ENCODE peak calls at places on chromosome 17, in nine cellular contexts. Z is tibial nerve; L is substantia nigra; K is colonic mucosa; M is CD8-positive, alpha-beta T cell; B is foreskin keratinocyte; E is H1; T is suprapubic skin; D is neural progenitor cell. C is an unnamed sample.
A peak's percentile ranks its signal among the peaks of the same experiment; 100 is the strongest.

GRCh38 chr17:66786101-66786500 is 48.8 kb upstream of the CACNG5 start:
- DNase-seq in Z (no peak), L (no peak), K (no peak), M (no peak), B (no peak), E (no peak), T (no peak), D (no peak), C (no peak)

GRCh38 chr17:8155341-8156173 is 3.4 kb upstream of the PER1 start:
- DNase-seq in Z (no peak), L (no peak), K (no peak), M (no peak), B (no peak), E (no peak), T (peak; percentile 76), D (peak; percentile 59), C (no peak)

GRCh38 chr17:7823581-7824001 is 10.4 kb upstream of the KDM6B start:
- DNase-seq in Z (no peak), L (no peak), K (no peak), M (no peak), B (no peak), E (no peak), T (no peak), D (no peak), C (no peak)

GRCh38 chr17:4795168-4795567 is 796 bp upstream of the PSMB6 start:
- DNase-seq in Z (no peak), L (no peak), K (no peak), M (no peak), B (no peak), E (no peak), T (no peak), D (no peak), C (no peak)

GRCh38 chr17:47948706-47949196 is 7.4 kb downstream of the PNPO start:
- DNase-seq in Z (no peak), L (no peak), K (peak; percentile 60), M (no peak), B (no peak), E (no peak), T (no peak), D (no peak), C (peak; percentile 63)

GRCh38 chr17:29590261-29590978 is 972 bp upstream of the GIT1 start:
- DNase-seq in Z (no peak), L (no peak), K (no peak), M (no peak), B (peak; percentile 25), E (no peak), T (no peak), D (no peak), C (no peak)

GRCh38 chr17:62179525-62180161 is 114.6 kb upstream of the MED13 start:
- DNase-seq in Z (no peak), L (no peak), K (peak; percentile 48), M (no peak), B (peak; percentile 77), E (no peak), T (no peak), D (no peak), C (no peak)

GRCh38 chr17:75752405-75753192 is 12.4 kb downstream of the GALK1 start:
- DNase-seq in Z (no peak), L (no peak), K (no peak), M (no peak), B (no peak), E (no peak), T (no peak), D (no peak), C (no peak)

GRCh38 chr17:62791235-62792121 is 16.6 kb downstream of the MARCHF10 start:
- DNase-seq in Z (no peak), L (no peak), K (no peak), M (no peak), B (no peak), E (no peak), T (no peak), D (no peak), C (no peak)

GRCh38 chr17:35809855-35810461 is 674 bp downstream of the TAF15 start:
- DNase-seq in Z (no peak), L (no peak), K (no peak), M (no peak), B (no peak), E (no peak), T (no peak), D (no peak), C (no peak)

GRCh38 chr17:39787038-39787437 is 49.3 kb downstream of the GRB7 start:
- DNase-seq in Z (no peak), L (no peak), K (no peak), M (no peak), B (no peak), E (no peak), T (no peak), D (no peak), C (no peak)

GRCh38 chr17:2707721-2708584 is 3.6 kb downstream of the CLUH start:
- DNase-seq in Z (no peak), L (peak; percentile 69), K (no peak), M (no peak), B (no peak), E (no peak), T (no peak), D (peak; percentile 72), C (no peak)

GRCh38 chr17:51103451-51103850 is 17.2 kb downstream of the SPAG9 start:
- DNase-seq in Z (no peak), L (no peak), K (no peak), M (no peak), B (no peak), E (no peak), T (no peak), D (no peak), C (no peak)

GRCh38 chr17:19470529-19471261 is 59.7 kb downstream of the RNF112 start:
- DNase-seq in Z (peak; percentile 67), L (no peak), K (peak; percentile 66), M (no peak), B (no peak), E (no peak), T (peak; percentile 86), D (peak; percentile 44), C (no peak)

DNA sequence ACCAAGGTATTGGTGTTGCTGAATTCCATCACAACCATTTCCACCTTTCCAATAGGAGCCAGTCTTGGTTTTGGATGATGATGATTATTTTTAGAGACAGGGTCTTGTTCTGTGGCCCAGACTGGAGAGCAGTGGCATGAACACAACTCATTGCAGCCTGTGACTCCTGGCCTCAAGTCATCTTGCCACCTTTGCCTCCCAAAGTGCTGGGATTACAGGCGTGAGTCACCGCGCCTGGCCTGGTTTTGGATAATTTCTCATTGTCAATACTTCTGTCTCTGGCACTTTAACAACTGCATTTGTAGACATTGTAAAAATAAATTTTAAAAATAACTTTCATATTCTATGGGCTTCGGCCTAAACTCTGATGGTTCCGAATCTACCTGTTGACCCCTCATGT is 22.6 kb downstream of the STAT5B start:
- DNase-seq in Z (no peak), L (no peak), K (no peak), M (no peak), B (no peak), E (no peak), T (no peak), D (no peak), C (no peak)
- H3K27ac ChIP-seq in Z (no peak overlapping the region), L (no peak overlapping the region), K (no peak overlapping the region), M (no peak overlapping the region), B (no peak overlapping the region), E (no peak overlapping the region), T (no peak overlapping the region), D (no peak overlapping the region), C (no peak overlapping the region)

GRCh38 chr17:37826497-37827115 is 81.7 kb upstream of the HNF1B start:
- DNase-seq in Z (no peak), L (no peak), K (no peak), M (no peak), B (no peak), E (no peak), T (no peak), D (no peak), C (no peak)

GRCh38 chr17:37827905-37828304 is 83.0 kb upstream of the HNF1B start:
- DNase-seq in Z (no peak), L (no peak), K (no peak), M (no peak), B (no peak), E (no peak), T (no peak), D (no peak), C (no peak)

GRCh38 chr17:37828313-37829124 is 83.7 kb upstream of the HNF1B start:
- DNase-seq in Z (no peak), L (no peak), K (no peak), M (no peak), B (no peak), E (no peak), T (no peak), D (no peak), C (no peak)

GRCh38 chr17:37824534-37825485 is 80.0 kb upstream of the HNF1B start:
- DNase-seq in Z (no peak), L (no peak), K (no peak), M (no peak), B (peak; percentile 96), E (peak; percentile 43), T (no peak), D (no peak), C (no peak)

GRCh38 chr17:37825851-37826250 is 81.0 kb upstream of the HNF1B start:
- DNase-seq in Z (no peak), L (no peak), K (no peak), M (no peak), B (no peak), E (no peak), T (no peak), D (no peak), C (no peak)
- H3K27ac ChIP-seq in Z (no peak overlapping the region), L (no peak overlapping the region), K (no peak overlapping the region), M (no peak overlapping the region), B (no peak overlapping the region), E (no peak overlapping the region), T (no peak overlapping the region), D (no peak overlapping the region), C (no peak overlapping the region)

DNA sequence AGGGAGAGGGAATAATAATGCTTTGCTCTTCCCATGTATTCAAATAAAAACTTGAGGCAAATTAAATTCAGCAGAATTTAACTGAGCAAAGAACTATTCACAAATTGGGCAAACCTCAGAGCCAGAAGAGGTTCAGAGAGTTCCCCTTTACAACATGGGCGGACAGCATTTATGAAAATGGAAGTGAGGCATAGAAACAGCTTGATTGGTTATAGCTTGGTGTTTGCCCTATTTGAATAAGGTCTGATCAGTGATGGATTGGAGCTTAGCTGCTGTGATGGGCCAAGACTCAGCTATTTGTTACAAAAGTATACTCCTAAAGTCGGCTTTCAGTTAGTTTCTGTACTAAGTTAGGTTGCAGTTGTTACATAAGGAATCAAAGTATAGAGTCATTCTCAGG is 63.0 kb downstream of the TMEM100 start:
- DNase-seq in Z (no peak), L (no peak), K (no peak), M (no peak), B (no peak), E (no peak), T (no peak), D (no peak), C (no peak)
- H3K27ac ChIP-seq in Z (peak overlapping the region; percentile 71), L (no peak overlapping the region), K (no peak overlapping the region), M (no peak overlapping the region), B (no peak overlapping the region), E (no peak overlapping the region), T (peak overlapping the region; percentile 7), D (no peak overlapping the region), C (peak overlapping the region; percentile 62)

DNA sequence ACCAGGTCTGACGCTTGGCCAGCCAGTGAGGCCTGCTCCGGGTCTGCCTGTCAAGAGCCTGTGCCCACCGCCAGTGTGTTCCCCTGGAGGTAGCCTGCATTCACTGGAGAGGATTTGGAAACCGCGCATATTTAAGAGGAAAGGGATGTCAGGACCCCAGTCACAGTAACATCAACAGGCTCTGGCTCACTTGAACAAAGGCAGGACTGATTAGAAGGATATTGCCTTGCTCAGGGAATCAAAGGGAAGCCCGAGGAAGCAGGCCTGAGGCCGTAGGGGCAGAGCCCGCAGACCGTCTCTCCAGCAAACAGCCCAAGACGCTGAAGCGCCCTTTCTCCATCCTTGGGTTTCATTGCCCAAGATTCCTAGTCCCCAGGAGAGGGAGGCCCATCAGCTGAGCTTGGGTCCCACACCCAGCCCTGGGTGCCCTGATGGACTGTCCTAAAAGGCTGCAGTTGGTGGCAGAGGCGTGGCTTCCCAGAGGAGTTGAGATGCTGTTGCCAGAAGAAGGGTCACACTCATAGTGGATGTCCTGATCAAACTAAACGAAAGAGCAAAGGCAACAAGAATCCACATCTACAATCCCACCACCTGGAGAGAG is 23.2 kb downstream of the NT5M start:
- DNase-seq in Z (no peak), L (no peak), K (no peak), M (no peak), B (no peak), E (no peak), T (peak; percentile 21), D (peak; percentile 75), C (no peak)
- H3K27ac ChIP-seq in Z (no peak overlapping the region), L (no peak overlapping the region), K (no peak overlapping the region), M (no peak overlapping the region), B (no peak overlapping the region), E (no peak overlapping the region), T (no peak overlapping the region), D (no peak overlapping the region), C (no peak overlapping the region)